ENCODE peak calls at places on chromosomes 6 and 20, in four cellular contexts. B is COR-L47, R is choroid plexus epithelial cell, K is substantia nigra. X is an unnamed sample.

GRCh38 chr20:36230019-36230418 is 6.3 kb upstream of the AAR2 start:
- DNase-seq in B (no peak), R (no peak), K (no peak), X (no peak)

GRCh38 chr20:4782373-4782772 is 60.7 kb downstream of the PRND start:
- DNase-seq in B (no peak), R (no peak), K (no peak), X (no peak)

GRCh38 chr6:5215799-5216198 is 45.0 kb downstream of the LYRM4 start:
- DNase-seq in B (no peak), R (no peak), K (no peak), X (no peak)

GRCh38 chr20:48827880-48828733 is at the start of gene PREX1:
- DNase-seq in B (peak), R (peak), K (peak), X (peak)

GRCh38 chr20:61901421-61902212 is 164.1 kb downstream of the TAF4 start:
- DNase-seq in B (peak), R (no peak), K (no peak), X (no peak)

GRCh38 chr6:18350728-18351127 is 36.4 kb upstream of the RNF144B start:
- DNase-seq in B (no peak), R (no peak), K (no peak), X (no peak)

GRCh38 chr20:32626859-32627636 is 41.9 kb upstream of the NOL4L start:
- DNase-seq in B (peak), R (no peak), K (peak), X (no peak)

GRCh38 chr20:35145141-35145564 is 2.0 kb downstream of the EDEM2 start:
- DNase-seq in B (peak), R (peak), K (no peak), X (no peak)

GRCh38 chr6:151447237-151447636 is 4.7 kb downstream of the RMND1 start:
- DNase-seq in B (no peak), R (no peak), K (no peak), X (no peak)

GRCh38 chr6:168419569-168419968 is 21.4 kb upstream of the SMOC2 start:
- DNase-seq in B (no peak), R (no peak), K (no peak), X (no peak)

GRCh38 chr6:151675746-151676459 is 131.6 kb upstream of the ESR1 start:
- DNase-seq in B (peak), R (peak), K (peak), X (peak)

GRCh38 chr6:136235233-136235564 is 14.9 kb downstream of the MTFR2 start:
- DNase-seq in B (no peak), R (peak), K (no peak), X (no peak)

GRCh38 chr6:3324262-3324942 is 65.7 kb downstream of the PSMG4 start:
- DNase-seq in B (no peak), R (peak), K (peak), X (peak)

GRCh38 chr6:116545661-116546060 is at the start of gene TRAPPC3L:
- DNase-seq in B (no peak), R (no peak), K (no peak), X (no peak)

GRCh38 chr6:30881987-30882763 is 2.1 kb upstream of the DDR1 start:
- DNase-seq in B (no peak), R (peak), K (no peak), X (no peak)